ENCODE peak calls at places on chromosomes 3 and 15, in four cellular contexts. B is NCI-H345, S is mammary epithelial cell, A is DMS 273 treated with DMSO at 0.1 percent for 48 hours. L is an unnamed sample.

GRCh38 chr15:86044981-86045380 is 34.7 kb upstream of the AGBL1 start:
- DNase-seq in B (no peak), S (no peak), A (no peak), L (no peak)

GRCh38 chr3:10600159-10601125 is 95.1 kb upstream of the ATP2B2 start:
- DNase-seq in B (no peak), S (peak), A (no peak), L (no peak)

GRCh38 chr3:52848617-52849016 is 13.8 kb upstream of the MUSTN1 start:
- DNase-seq in B (no peak), S (peak), A (no peak), L (no peak)

GRCh38 chr3:5197022-5197421 is 9.5 kb downstream of the EDEM1 start:
- DNase-seq in B (no peak), S (peak), A (no peak), L (no peak)

GRCh38 chr3:19931767-19932188 is 2.2 kb downstream of the EFHB start:
- DNase-seq in B (no peak), S (peak), A (no peak), L (no peak)

GRCh38 chr3:435969-436492 is 239.5 kb downstream of the CHL1 start:
- DNase-seq in B (no peak), S (no peak), A (no peak), L (no peak)

GRCh38 chr3:177731644-177732268 is 534.5 kb upstream of the TBL1XR1 start:
- DNase-seq in B (no peak), S (peak), A (no peak), L (no peak)

GRCh38 chr15:69704229-69704628 is 251.6 kb downstream of the RPLP1 start:
- DNase-seq in B (peak), S (peak), A (no peak), L (no peak)

GRCh38 chr15:81941479-81941878 is 104.3 kb downstream of the MEX3B start:
- DNase-seq in B (peak), S (no peak), A (no peak), L (no peak)

L was measured in NCI-H1694.